ENCODE peak calls at places on chromosomes 13 and 19, in nine cellular contexts. One of them, this sample, is unnamed.

GRCh38 chr13:27375686-27376326 is 48.6 kb upstream of the GTF3A start:
- DNase-seq in neuronal stem cell: peak; percentile 65
- DNase-seq in activated B cell treated with CpG ODN at 0.5 μM for 24 hours: peak; percentile 34
- DNase-seq in T1000: no peak
- DNase-seq in NCI-H2081: no peak
- DNase-seq in esophagus muscularis mucosa: no peak
- DNase-seq in GM23248: peak; percentile 91
- DNase-seq in HFF-Myc: peak; percentile 50
- DNase-seq in stimulated activated CD4-positive, alpha-beta T cell treated with anti-CD3 and anti-CD28 coated beads, Interleukin-2, amount 100 ng/mL, for 24 hours: peak; percentile 73
- DNase-seq in this sample: peak; percentile 74

GRCh38 chr19:4583961-4584669 is 24.6 kb upstream of the SEMA6B start:
- DNase-seq in neuronal stem cell: peak; percentile 71
- DNase-seq in activated B cell treated with CpG ODN at 0.5 μM for 24 hours: no peak
- DNase-seq in T1000: no peak
- DNase-seq in NCI-H2081: peak; percentile 16
- DNase-seq in esophagus muscularis mucosa: no peak
- DNase-seq in GM23248: peak; percentile 28
- DNase-seq in HFF-Myc: no peak
- DNase-seq in stimulated activated CD4-positive, alpha-beta T cell treated with anti-CD3 and anti-CD28 coated beads, Interleukin-2, amount 100 ng/mL, for 24 hours: peak; percentile 27
- DNase-seq in this sample: peak; percentile 49

GRCh38 chr19:28424662-28425430 is 788.1 kb downstream of the UQCRFS1 start:
- DNase-seq in neuronal stem cell: no peak
- DNase-seq in activated B cell treated with CpG ODN at 0.5 μM for 24 hours: no peak
- DNase-seq in T1000: no peak
- DNase-seq in NCI-H2081: no peak
- DNase-seq in esophagus muscularis mucosa: no peak
- DNase-seq in GM23248: peak; percentile 14
- DNase-seq in HFF-Myc: no peak
- DNase-seq in stimulated activated CD4-positive, alpha-beta T cell treated with anti-CD3 and anti-CD28 coated beads, Interleukin-2, amount 100 ng/mL, for 24 hours: no peak
- DNase-seq in this sample: no peak

GRCh38 chr19:29410974-29411615 is 114.7 kb upstream of the VSTM2B start:
- DNase-seq in neuronal stem cell: no peak
- DNase-seq in activated B cell treated with CpG ODN at 0.5 μM for 24 hours: no peak
- DNase-seq in T1000: no peak
- DNase-seq in NCI-H2081: no peak
- DNase-seq in esophagus muscularis mucosa: no peak
- DNase-seq in GM23248: peak; percentile 7
- DNase-seq in HFF-Myc: no peak
- DNase-seq in stimulated activated CD4-positive, alpha-beta T cell treated with anti-CD3 and anti-CD28 coated beads, Interleukin-2, amount 100 ng/mL, for 24 hours: no peak
- DNase-seq in this sample: no peak

GRCh38 chr13:42696191-42696590 is 85.2 kb upstream of the FAM216B start:
- DNase-seq in neuronal stem cell: no peak
- DNase-seq in activated B cell treated with CpG ODN at 0.5 μM for 24 hours: no peak
- DNase-seq in T1000: peak; percentile 6
- DNase-seq in NCI-H2081: no peak
- DNase-seq in esophagus muscularis mucosa: no peak
- DNase-seq in GM23248: peak; percentile 66
- DNase-seq in HFF-Myc: no peak
- DNase-seq in stimulated activated CD4-positive, alpha-beta T cell treated with anti-CD3 and anti-CD28 coated beads, Interleukin-2, amount 100 ng/mL, for 24 hours: no peak
- DNase-seq in this sample: no peak

GRCh38 chr19:32550666-32551065 is 30.3 kb upstream of the PDCD5 start:
- DNase-seq in neuronal stem cell: no peak
- DNase-seq in activated B cell treated with CpG ODN at 0.5 μM for 24 hours: no peak
- DNase-seq in T1000: no peak
- DNase-seq in NCI-H2081: no peak
- DNase-seq in esophagus muscularis mucosa: no peak
- DNase-seq in GM23248: no peak
- DNase-seq in HFF-Myc: no peak
- DNase-seq in stimulated activated CD4-positive, alpha-beta T cell treated with anti-CD3 and anti-CD28 coated beads, Interleukin-2, amount 100 ng/mL, for 24 hours: no peak
- DNase-seq in this sample: no peak

GRCh38 chr19:32637480-32637879 is 37.5 kb downstream of the ANKRD27 start:
- DNase-seq in neuronal stem cell: no peak
- DNase-seq in activated B cell treated with CpG ODN at 0.5 μM for 24 hours: no peak
- DNase-seq in T1000: no peak
- DNase-seq in NCI-H2081: no peak
- DNase-seq in esophagus muscularis mucosa: no peak
- DNase-seq in GM23248: no peak
- DNase-seq in HFF-Myc: no peak
- DNase-seq in stimulated activated CD4-positive, alpha-beta T cell treated with anti-CD3 and anti-CD28 coated beads, Interleukin-2, amount 100 ng/mL, for 24 hours: no peak
- DNase-seq in this sample: no peak

GRCh38 chr19:54255105-54255775 is 1.8 kb downstream of the LILRB5 start:
- DNase-seq in neuronal stem cell: no peak
- DNase-seq in activated B cell treated with CpG ODN at 0.5 μM for 24 hours: no peak
- DNase-seq in T1000: no peak
- DNase-seq in NCI-H2081: no peak
- DNase-seq in esophagus muscularis mucosa: no peak
- DNase-seq in GM23248: no peak
- DNase-seq in HFF-Myc: no peak
- DNase-seq in stimulated activated CD4-positive, alpha-beta T cell treated with anti-CD3 and anti-CD28 coated beads, Interleukin-2, amount 100 ng/mL, for 24 hours: no peak
- DNase-seq in this sample: no peak

GRCh38 chr13:99919132-99919531 is 52.4 kb downstream of the ZIC5 start:
- DNase-seq in neuronal stem cell: no peak
- DNase-seq in activated B cell treated with CpG ODN at 0.5 μM for 24 hours: no peak
- DNase-seq in T1000: no peak
- DNase-seq in NCI-H2081: no peak
- DNase-seq in esophagus muscularis mucosa: no peak
- DNase-seq in GM23248: no peak
- DNase-seq in HFF-Myc: no peak
- DNase-seq in stimulated activated CD4-positive, alpha-beta T cell treated with anti-CD3 and anti-CD28 coated beads, Interleukin-2, amount 100 ng/mL, for 24 hours: no peak
- DNase-seq in this sample: no peak

GRCh38 chr19:11381535-11382369 is 2.4 kb downstream of the EPOR start:
- DNase-seq in neuronal stem cell: peak; percentile 83
- DNase-seq in activated B cell treated with CpG ODN at 0.5 μM for 24 hours: peak; percentile 66
- DNase-seq in T1000: peak; percentile 84
- DNase-seq in NCI-H2081: no peak
- DNase-seq in esophagus muscularis mucosa: no peak
- DNase-seq in GM23248: peak; percentile 95
- DNase-seq in HFF-Myc: peak; percentile 70
- DNase-seq in stimulated activated CD4-positive, alpha-beta T cell treated with anti-CD3 and anti-CD28 coated beads, Interleukin-2, amount 100 ng/mL, for 24 hours: peak; percentile 69
- DNase-seq in this sample: peak; percentile 92

GRCh38 chr13:100269837-100270236 is 180.9 kb downstream of the PCCA start:
- DNase-seq in neuronal stem cell: no peak
- DNase-seq in activated B cell treated with CpG ODN at 0.5 μM for 24 hours: no peak
- DNase-seq in T1000: no peak
- DNase-seq in NCI-H2081: no peak
- DNase-seq in esophagus muscularis mucosa: no peak
- DNase-seq in GM23248: peak; percentile 31
- DNase-seq in HFF-Myc: peak; percentile 56
- DNase-seq in stimulated activated CD4-positive, alpha-beta T cell treated with anti-CD3 and anti-CD28 coated beads, Interleukin-2, amount 100 ng/mL, for 24 hours: no peak
- DNase-seq in this sample: no peak

GRCh38 chr19:6616011-6616410 is 25.1 kb upstream of the CD70 start:
- DNase-seq in neuronal stem cell: no peak
- DNase-seq in activated B cell treated with CpG ODN at 0.5 μM for 24 hours: no peak
- DNase-seq in T1000: no peak
- DNase-seq in NCI-H2081: no peak
- DNase-seq in esophagus muscularis mucosa: no peak
- DNase-seq in GM23248: peak; percentile 84
- DNase-seq in HFF-Myc: no peak
- DNase-seq in stimulated activated CD4-positive, alpha-beta T cell treated with anti-CD3 and anti-CD28 coated beads, Interleukin-2, amount 100 ng/mL, for 24 hours: peak; percentile 26
- DNase-seq in this sample: peak; percentile 58

GRCh38 chr13:30877335-30877734 is 28.7 kb upstream of the MEDAG start:
- DNase-seq in neuronal stem cell: no peak
- DNase-seq in activated B cell treated with CpG ODN at 0.5 μM for 24 hours: no peak
- DNase-seq in T1000: no peak
- DNase-seq in NCI-H2081: no peak
- DNase-seq in esophagus muscularis mucosa: no peak
- DNase-seq in GM23248: peak; percentile 61
- DNase-seq in HFF-Myc: no peak
- DNase-seq in stimulated activated CD4-positive, alpha-beta T cell treated with anti-CD3 and anti-CD28 coated beads, Interleukin-2, amount 100 ng/mL, for 24 hours: no peak
- DNase-seq in this sample: no peak

GRCh38 chr19:9586764-9587163 is 2.5 kb upstream of the ZNF121 start:
- DNase-seq in neuronal stem cell: peak; percentile 43
- DNase-seq in activated B cell treated with CpG ODN at 0.5 μM for 24 hours: peak; percentile 46
- DNase-seq in T1000: peak; percentile 24
- DNase-seq in NCI-H2081: peak; percentile 59
- DNase-seq in esophagus muscularis mucosa: no peak
- DNase-seq in GM23248: peak; percentile 66
- DNase-seq in HFF-Myc: peak; percentile 26
- DNase-seq in stimulated activated CD4-positive, alpha-beta T cell treated with anti-CD3 and anti-CD28 coated beads, Interleukin-2, amount 100 ng/mL, for 24 hours: peak; percentile 83
- DNase-seq in this sample: peak; percentile 85

GRCh38 chr13:50080856-50081105 is 65.5 kb downstream of the KCNRG start:
- DNase-seq in neuronal stem cell: peak; percentile 27
- DNase-seq in activated B cell treated with CpG ODN at 0.5 μM for 24 hours: no peak
- DNase-seq in T1000: no peak
- DNase-seq in NCI-H2081: no peak
- DNase-seq in esophagus muscularis mucosa: no peak
- DNase-seq in GM23248: peak; percentile 70
- DNase-seq in HFF-Myc: no peak
- DNase-seq in stimulated activated CD4-positive, alpha-beta T cell treated with anti-CD3 and anti-CD28 coated beads, Interleukin-2, amount 100 ng/mL, for 24 hours: no peak
- DNase-seq in this sample: no peak

GRCh38 chr19:5137571-5138124 is 168.7 kb downstream of the KDM4B start:
- DNase-seq in neuronal stem cell: no peak
- DNase-seq in activated B cell treated with CpG ODN at 0.5 μM for 24 hours: no peak
- DNase-seq in T1000: no peak
- DNase-seq in NCI-H2081: no peak
- DNase-seq in esophagus muscularis mucosa: no peak
- DNase-seq in GM23248: no peak
- DNase-seq in HFF-Myc: no peak
- DNase-seq in stimulated activated CD4-positive, alpha-beta T cell treated with anti-CD3 and anti-CD28 coated beads, Interleukin-2, amount 100 ng/mL, for 24 hours: no peak
- DNase-seq in this sample: peak; percentile 48

GRCh38 chr13:99655351-99656091 is 154.2 kb downstream of the TM9SF2 start:
- DNase-seq in neuronal stem cell: no peak
- DNase-seq in activated B cell treated with CpG ODN at 0.5 μM for 24 hours: no peak
- DNase-seq in T1000: peak; percentile 76
- DNase-seq in NCI-H2081: no peak
- DNase-seq in esophagus muscularis mucosa: peak; percentile 39
- DNase-seq in GM23248: peak; percentile 89
- DNase-seq in HFF-Myc: no peak
- DNase-seq in stimulated activated CD4-positive, alpha-beta T cell treated with anti-CD3 and anti-CD28 coated beads, Interleukin-2, amount 100 ng/mL, for 24 hours: peak; percentile 33
- DNase-seq in this sample: peak; percentile 64

GRCh38 chr19:38224014-38224862 is at the start of gene DPF1:
- DNase-seq in neuronal stem cell: peak; percentile 77
- DNase-seq in activated B cell treated with CpG ODN at 0.5 μM for 24 hours: peak; percentile 64
- DNase-seq in T1000: peak; percentile 85
- DNase-seq in NCI-H2081: peak; percentile 86
- DNase-seq in esophagus muscularis mucosa: no peak
- DNase-seq in GM23248: peak; percentile 87
- DNase-seq in HFF-Myc: peak; percentile 31
- DNase-seq in stimulated activated CD4-positive, alpha-beta T cell treated with anti-CD3 and anti-CD28 coated beads, Interleukin-2, amount 100 ng/mL, for 24 hours: peak; percentile 61
- DNase-seq in this sample: peak; percentile 81

GRCh38 chr19:49786432-49786831 is 19.6 kb downstream of the AP2A1 start:
- DNase-seq in neuronal stem cell: no peak
- DNase-seq in activated B cell treated with CpG ODN at 0.5 μM for 24 hours: no peak
- DNase-seq in T1000: peak; percentile 8
- DNase-seq in NCI-H2081: no peak
- DNase-seq in esophagus muscularis mucosa: no peak
- DNase-seq in GM23248: peak; percentile 90
- DNase-seq in HFF-Myc: no peak
- DNase-seq in stimulated activated CD4-positive, alpha-beta T cell treated with anti-CD3 and anti-CD28 coated beads, Interleukin-2, amount 100 ng/mL, for 24 hours: no peak
- DNase-seq in this sample: no peak

GRCh38 chr19:50796128-50796633 is 6.0 kb downstream of the ACP4 start:
- DNase-seq in neuronal stem cell: no peak
- DNase-seq in activated B cell treated with CpG ODN at 0.5 μM for 24 hours: no peak
- DNase-seq in T1000: no peak
- DNase-seq in NCI-H2081: no peak
- DNase-seq in esophagus muscularis mucosa: no peak
- DNase-seq in GM23248: no peak
- DNase-seq in HFF-Myc: no peak
- DNase-seq in stimulated activated CD4-positive, alpha-beta T cell treated with anti-CD3 and anti-CD28 coated beads, Interleukin-2, amount 100 ng/mL, for 24 hours: no peak
- DNase-seq in this sample: peak; percentile 62

GRCh38 chr19:13976446-13976845 is 24.1 kb downstream of the DCAF15 start:
- DNase-seq in neuronal stem cell: no peak
- DNase-seq in activated B cell treated with CpG ODN at 0.5 μM for 24 hours: no peak
- DNase-seq in T1000: no peak
- DNase-seq in NCI-H2081: no peak
- DNase-seq in esophagus muscularis mucosa: no peak
- DNase-seq in GM23248: no peak
- DNase-seq in HFF-Myc: no peak
- DNase-seq in stimulated activated CD4-positive, alpha-beta T cell treated with anti-CD3 and anti-CD28 coated beads, Interleukin-2, amount 100 ng/mL, for 24 hours: no peak
- DNase-seq in this sample: no peak

GRCh38 chr13:75465236-75465635 is 16.7 kb downstream of the TBC1D4 start:
- DNase-seq in neuronal stem cell: no peak
- DNase-seq in activated B cell treated with CpG ODN at 0.5 μM for 24 hours: no peak
- DNase-seq in T1000: no peak
- DNase-seq in NCI-H2081: no peak
- DNase-seq in esophagus muscularis mucosa: no peak
- DNase-seq in GM23248: no peak
- DNase-seq in HFF-Myc: no peak
- DNase-seq in stimulated activated CD4-positive, alpha-beta T cell treated with anti-CD3 and anti-CD28 coated beads, Interleukin-2, amount 100 ng/mL, for 24 hours: no peak
- DNase-seq in this sample: no peak

This sample was measured in activated T-cell treated with anti-CD3 and anti-CD28 coated beads, Interleukin-2, amount 50 U/mL, for 48 hours.